ENCODE peak calls at places on chromosomes 6 and 20, in four cellular contexts. One of them, this sample, is unnamed. For H3K4me1, the result is how much of the 10 kb centered on the place peaks cover.

GRCh38 chr6:125301435-125302391 is at the start of gene HDDC2:
- DNase-seq in endodermal cell: peak
- DNase-seq in uterus: peak
- DNase-seq in neural progenitor cell: peak
- DNase-seq in this sample: peak

GRCh38 chr20:35240083-35240913 is 13.8 kb downstream of the MMP24 start:
- DNase-seq in endodermal cell: no peak
- DNase-seq in uterus: no peak
- DNase-seq in neural progenitor cell: no peak
- DNase-seq in this sample: no peak

GRCh38 chr6:105402090-105402980 is 547 bp downstream of the PREP start:
- DNase-seq in endodermal cell: peak
- DNase-seq in uterus: no peak
- DNase-seq in neural progenitor cell: peak
- DNase-seq in this sample: peak

GRCh38 chr20:17622851-17623508 is 53.1 kb downstream of the DSTN start:
- DNase-seq in endodermal cell: no peak
- DNase-seq in uterus: no peak
- DNase-seq in neural progenitor cell: no peak
- DNase-seq in this sample: no peak

GRCh38 chr6:105600342-105601293 is 197.7 kb upstream of the PREP start:
- DNase-seq in endodermal cell: no peak
- DNase-seq in uterus: no peak
- DNase-seq in neural progenitor cell: no peak
- DNase-seq in this sample: no peak

GRCh38 chr6:20755631-20756030 is 221.4 kb downstream of the CDKAL1 start:
- DNase-seq in endodermal cell: no peak
- DNase-seq in uterus: no peak
- DNase-seq in neural progenitor cell: no peak
- DNase-seq in this sample: no peak

GRCh38 chr6:105879902-105880547 is 206.1 kb upstream of the PRDM1 start:
- DNase-seq in endodermal cell: no peak
- DNase-seq in uterus: peak
- DNase-seq in neural progenitor cell: no peak
- DNase-seq in this sample: no peak

GRCh38 chr6:3355358-3356055 is 96.8 kb downstream of the PSMG4 start:
- DNase-seq in endodermal cell: peak
- DNase-seq in uterus: peak
- DNase-seq in neural progenitor cell: peak
- DNase-seq in this sample: peak

GRCh38 chr6:11571073-11571472 is 33.5 kb downstream of the TMEM170B start:
- DNase-seq in endodermal cell: no peak
- DNase-seq in uterus: no peak
- DNase-seq in neural progenitor cell: no peak
- DNase-seq in this sample: no peak

DNA sequence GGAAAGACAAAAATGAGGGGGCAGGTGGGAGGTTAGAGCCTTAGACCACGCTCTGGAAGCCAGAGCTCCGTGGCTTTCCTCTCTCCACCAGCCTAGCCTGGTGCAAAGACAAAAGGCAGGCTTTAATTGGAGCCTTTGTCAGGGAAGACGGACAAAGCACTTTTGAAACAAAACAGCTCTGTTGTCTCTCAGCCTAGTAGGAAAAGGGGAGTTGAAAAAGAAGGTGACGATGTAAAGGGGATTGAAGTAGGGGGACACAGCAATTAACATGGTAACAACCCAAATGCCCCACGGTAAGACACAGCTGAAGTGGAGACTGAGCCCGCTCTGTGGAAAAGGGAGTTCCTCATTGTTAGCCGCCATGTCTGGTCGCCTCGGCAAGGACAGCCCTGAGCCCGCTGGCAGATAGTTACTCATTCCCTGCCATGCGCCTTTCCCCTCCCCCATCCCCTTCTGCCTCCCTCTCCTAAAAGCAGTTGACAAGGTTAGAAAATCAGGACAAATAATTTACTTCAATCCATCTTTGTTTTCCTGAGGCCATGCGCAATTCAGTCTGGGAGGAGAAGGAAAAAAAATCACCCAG is 93.0 kb downstream of the TCP11 start:
- DNase-seq in endodermal cell: peak
- DNase-seq in uterus: no peak
- DNase-seq in neural progenitor cell: peak
- DNase-seq in this sample: no peak
- H3K4me1 ChIP-seq in endodermal cell: under half
- H3K4me1 ChIP-seq in uterus: under half
- H3K4me1 ChIP-seq in neural progenitor cell: half or more
- H3K4me1 ChIP-seq in this sample: half or more

DNA sequence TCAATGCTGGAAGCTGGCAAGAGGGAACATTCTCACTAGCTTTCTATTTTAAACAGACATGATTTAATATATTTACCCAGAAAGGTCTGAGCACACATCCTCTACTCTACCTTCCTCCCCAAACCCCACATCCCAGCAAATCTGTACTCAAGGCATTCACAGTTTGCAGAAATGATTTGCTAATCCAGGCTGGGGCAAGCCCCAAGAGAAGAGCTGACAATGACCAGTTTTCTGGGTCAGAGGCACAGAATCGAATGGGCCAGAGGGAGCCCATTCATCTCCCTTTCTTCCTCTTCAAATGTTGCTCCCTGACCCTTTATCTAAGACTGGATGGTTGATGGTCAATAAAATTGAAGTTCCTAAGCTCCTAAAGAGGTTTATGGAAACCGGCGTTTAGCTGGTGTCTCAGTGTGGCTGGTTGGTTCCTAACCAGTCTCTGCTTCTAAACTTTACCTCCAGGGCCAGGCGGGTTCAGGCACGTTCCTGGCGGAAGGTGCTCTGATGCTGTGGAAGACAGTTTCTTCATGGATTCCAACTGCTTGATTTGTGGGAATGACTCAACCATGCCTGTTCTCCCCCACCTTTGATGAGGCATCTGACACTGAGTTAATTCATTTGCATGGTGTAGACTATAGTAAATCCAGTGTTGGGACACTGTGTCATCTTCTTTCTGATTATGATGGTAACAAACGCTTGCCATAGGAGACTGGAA is 96.4 kb upstream of the IYD start:
- DNase-seq in endodermal cell: no peak
- DNase-seq in uterus: no peak
- DNase-seq in neural progenitor cell: no peak
- DNase-seq in this sample: no peak
- H3K4me1 ChIP-seq in endodermal cell: under half
- H3K4me1 ChIP-seq in uterus: under half
- H3K4me1 ChIP-seq in neural progenitor cell: under half
- H3K4me1 ChIP-seq in this sample: under half

GRCh38 chr6:85405175-85405852 is 44.6 kb upstream of the NT5E start:
- DNase-seq in endodermal cell: no peak
- DNase-seq in uterus: no peak
- DNase-seq in neural progenitor cell: no peak
- DNase-seq in this sample: no peak
- H3K4me1 ChIP-seq in endodermal cell: under half
- H3K4me1 ChIP-seq in uterus: under half
- H3K4me1 ChIP-seq in neural progenitor cell: under half
- H3K4me1 ChIP-seq in this sample: under half

GRCh38 chr6:107717781-107718180 is 106.3 kb downstream of the SCML4 start:
- DNase-seq in endodermal cell: peak
- DNase-seq in uterus: no peak
- DNase-seq in neural progenitor cell: no peak
- DNase-seq in this sample: no peak
- H3K4me1 ChIP-seq in endodermal cell: under half
- H3K4me1 ChIP-seq in uterus: under half
- H3K4me1 ChIP-seq in neural progenitor cell: under half
- H3K4me1 ChIP-seq in this sample: under half

GRCh38 chr20:38196016-38196415 is 30.9 kb upstream of the TGM2 start:
- DNase-seq in endodermal cell: peak
- DNase-seq in uterus: no peak
- DNase-seq in neural progenitor cell: no peak
- DNase-seq in this sample: no peak
- H3K4me1 ChIP-seq in endodermal cell: under half
- H3K4me1 ChIP-seq in uterus: under half
- H3K4me1 ChIP-seq in neural progenitor cell: under half
- H3K4me1 ChIP-seq in this sample: under half

GRCh38 chr6:15457121-15457646 is 205.6 kb downstream of the DTNBP1 start:
- DNase-seq in endodermal cell: peak
- DNase-seq in uterus: no peak
- DNase-seq in neural progenitor cell: no peak
- DNase-seq in this sample: no peak
- H3K4me1 ChIP-seq in endodermal cell: under half
- H3K4me1 ChIP-seq in uterus: under half
- H3K4me1 ChIP-seq in neural progenitor cell: half or more
- H3K4me1 ChIP-seq in this sample: half or more

GRCh38 chr6:39243809-39244208 is 14.5 kb upstream of the KCNK5 start:
- DNase-seq in endodermal cell: no peak
- DNase-seq in uterus: peak
- DNase-seq in neural progenitor cell: no peak
- DNase-seq in this sample: no peak

GRCh38 chr6:39251406-39251805 is 22.1 kb upstream of the KCNK5 start:
- DNase-seq in endodermal cell: no peak
- DNase-seq in uterus: no peak
- DNase-seq in neural progenitor cell: no peak
- DNase-seq in this sample: no peak

GRCh38 chr6:39250507-39250906 is 21.2 kb upstream of the KCNK5 start:
- DNase-seq in endodermal cell: no peak
- DNase-seq in uterus: no peak
- DNase-seq in neural progenitor cell: no peak
- DNase-seq in this sample: no peak

GRCh38 chr6:39247667-39248194 is 18.5 kb upstream of the KCNK5 start:
- DNase-seq in endodermal cell: no peak
- DNase-seq in uterus: no peak
- DNase-seq in neural progenitor cell: no peak
- DNase-seq in this sample: no peak
- H3K4me1 ChIP-seq in endodermal cell: under half
- H3K4me1 ChIP-seq in uterus: under half
- H3K4me1 ChIP-seq in neural progenitor cell: under half
- H3K4me1 ChIP-seq in this sample: under half

DNA sequence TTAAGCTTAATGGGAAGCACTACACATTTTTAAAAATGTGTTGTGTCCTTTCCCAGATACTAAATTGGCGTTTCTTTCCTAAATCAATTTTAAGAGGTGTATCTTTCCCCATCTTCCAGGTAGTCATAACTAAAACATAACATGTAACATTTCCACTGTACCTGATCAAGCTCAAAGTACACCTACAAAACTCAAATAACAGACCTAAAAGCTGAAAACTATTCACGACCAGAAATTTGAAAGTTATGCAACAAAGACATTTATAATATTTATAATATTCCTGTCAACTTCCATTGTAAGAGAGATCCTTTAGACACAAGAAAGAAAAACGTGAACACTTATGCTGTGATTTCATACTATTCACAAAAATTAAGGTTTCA is 3.5 kb downstream of the STAU1 start:
- DNase-seq in endodermal cell: no peak
- DNase-seq in uterus: no peak
- DNase-seq in neural progenitor cell: no peak
- DNase-seq in this sample: no peak
- H3K4me1 ChIP-seq in endodermal cell: under half
- H3K4me1 ChIP-seq in uterus: under half
- H3K4me1 ChIP-seq in neural progenitor cell: under half
- H3K4me1 ChIP-seq in this sample: half or more

GRCh38 chr20:41054463-41055230 is 26.0 kb downstream of the TOP1 start:
- DNase-seq in endodermal cell: no peak
- DNase-seq in uterus: no peak
- DNase-seq in neural progenitor cell: no peak
- DNase-seq in this sample: no peak
- H3K4me1 ChIP-seq in endodermal cell: under half
- H3K4me1 ChIP-seq in uterus: under half
- H3K4me1 ChIP-seq in neural progenitor cell: under half
- H3K4me1 ChIP-seq in this sample: half or more

GRCh38 chr20:38224534-38224933 is 36.0 kb downstream of the KIAA1755 start:
- DNase-seq in endodermal cell: no peak
- DNase-seq in uterus: no peak
- DNase-seq in neural progenitor cell: no peak
- DNase-seq in this sample: no peak
- H3K4me1 ChIP-seq in endodermal cell: under half
- H3K4me1 ChIP-seq in uterus: under half
- H3K4me1 ChIP-seq in neural progenitor cell: under half
- H3K4me1 ChIP-seq in this sample: under half